ENCODE peak calls at places on chromosomes 7 and 10, in eight cellular contexts. O is naive B cell, Y is mesendoderm, T is NCI-H345, H is NCI-H2171, K is uterus, L is T-cell, S is BJ. J is an unnamed sample.

GRCh38 chr10:57948796-57949195 is 318.9 kb downstream of the IPMK start:
- DNase-seq in H (no peak), S (no peak), O (no peak), K (no peak), L (no peak), T (no peak), Y (no peak), J (no peak)

GRCh38 chr7:69599211-69599878 is 1.1 kb downstream of the AUTS2 start:
- DNase-seq in O (peak; percentile 11), S (no peak), L (no peak), K (peak; percentile 23), T (no peak), Y (peak; percentile 49), H (no peak), J (no peak)

GRCh38 chr7:64907641-64908326 is 4.7 kb downstream of the ZNF273 start:
- DNase-seq in O (no peak), Y (no peak), S (no peak), L (no peak), H (no peak), K (no peak), T (no peak), J (no peak)

GRCh38 chr7:77245015-77245755 is 45.6 kb upstream of the FGL2 start:
- DNase-seq in K (no peak), H (no peak), O (no peak), T (no peak), L (no peak), S (no peak), Y (no peak), J (no peak)

GRCh38 chr10:132916956-132917666 is 25.3 kb downstream of the CFAP46 start:
- DNase-seq in K (no peak), O (no peak), S (no peak), Y (no peak), T (no peak), H (no peak), L (no peak), J (no peak)

GRCh38 chr7:37440738-37441404 is 7.8 kb downstream of the ELMO1 start:
- DNase-seq in Y (no peak), O (peak; percentile 17), H (no peak), T (peak; percentile 6), K (peak; percentile 19), S (no peak), L (peak; percentile 26), J (peak; percentile 30)

GRCh38 chr7:82697897-82698296 is 254.3 kb upstream of the CACNA2D1 start:
- DNase-seq in O (no peak), H (no peak), T (no peak), K (no peak), Y (no peak), S (peak; percentile 52), L (no peak), J (no peak)

GRCh38 chr7:155802906-155803417 is 9.3 kb downstream of the SHH start:
- DNase-seq in L (no peak), S (no peak), O (no peak), T (no peak), Y (no peak), K (no peak), H (no peak), J (no peak)

GRCh38 chr10:19592276-19592675 is 224.0 kb upstream of the PLXDC2 start:
- DNase-seq in T (no peak), L (no peak), K (no peak), S (no peak), H (no peak), O (no peak), Y (peak; percentile 20), J (no peak)

GRCh38 chr7:101586078-101586941 is 42.8 kb downstream of the MYL10 start:
- DNase-seq in Y (peak; percentile 65), K (no peak), L (no peak), H (no peak), T (no peak), O (no peak), S (no peak), J (no peak)

GRCh38 chr10:35946556-35946955 is 304.5 kb upstream of the FZD8 start:
- DNase-seq in S (no peak), T (no peak), Y (no peak), H (no peak), K (no peak), O (no peak), L (no peak), J (no peak)

GRCh38 chr7:27165089-27165654 is at the start of gene HOXA9:
- DNase-seq in H (no peak), S (no peak), T (no peak), O (no peak), Y (no peak), L (no peak), K (peak; percentile 93), J (no peak)

GRCh38 chr10:124671486-124672075 is 72.6 kb downstream of the FAM53B start:
- DNase-seq in L (no peak), H (no peak), Y (peak; percentile 87), T (no peak), K (no peak), O (no peak), S (no peak), J (no peak)

GRCh38 chr7:105205592-105206211 is 183.0 kb downstream of the SRPK2 start:
- DNase-seq in Y (no peak), S (no peak), K (no peak), O (no peak), L (peak; percentile 4), H (no peak), T (no peak), J (no peak)

GRCh38 chr10:24949616-24950015 is 2.8 kb downstream of the PRTFDC1 start:
- DNase-seq in L (no peak), H (no peak), K (no peak), S (no peak), T (no peak), O (no peak), Y (no peak), J (no peak)

GRCh38 chr7:123500878-123501489 is 33.4 kb downstream of the IQUB start:
- DNase-seq in Y (no peak), S (no peak), K (no peak), T (no peak), O (no peak), H (no peak), L (no peak), J (no peak)

GRCh38 chr7:55590517-55591281 is 18.4 kb upstream of the VOPP1 start:
- DNase-seq in L (no peak), Y (no peak), O (no peak), H (no peak), K (no peak), T (no peak), S (no peak), J (no peak)

GRCh38 chr10:48457949-48458661 is 146.8 kb downstream of the ARHGAP22 start:
- DNase-seq in H (no peak), T (no peak), Y (no peak), S (no peak), O (no peak), K (no peak), L (no peak), J (no peak)

GRCh38 chr7:50409856-50410468 is 40.2 kb downstream of the FIGNL1 start:
- DNase-seq in T (no peak), S (no peak), K (no peak), Y (no peak), O (peak; percentile 76), L (no peak), H (no peak), J (no peak)

GRCh38 chr7:133753513-133753912 is 373.6 kb upstream of the LRGUK start:
- DNase-seq in H (no peak), S (no peak), K (no peak), O (no peak), Y (peak; percentile 46), T (no peak), L (no peak), J (no peak)

GRCh38 chr7:43592321-43592720 is 9.4 kb downstream of the STK17A start:
- DNase-seq in Y (no peak), O (no peak), T (no peak), K (no peak), H (no peak), S (no peak), L (no peak), J (no peak)